ENCODE peak calls at places on chromosomes 3 and 15, in four cellular contexts. One of them, this sample, is unnamed.

GRCh38 chr3:160312014-160312624 is 86.9 kb downstream of the C3orf80 start:
- DNase-seq in hepatocyte: no peak
- DNase-seq in mammary epithelial cell: no peak
- DNase-seq in epithelial cell of esophagus: no peak
- DNase-seq in this sample: no peak

GRCh38 chr3:59388555-59389280 is 338.9 kb upstream of the CFAP20DC start:
- DNase-seq in epithelial cell of esophagus: peak
- DNase-seq in hepatocyte: no peak
- DNase-seq in mammary epithelial cell: peak
- DNase-seq in this sample: no peak

GRCh38 chr3:49255686-49256085 is 21.3 kb downstream of the C3orf62 start:
- DNase-seq in hepatocyte: no peak
- DNase-seq in epithelial cell of esophagus: no peak
- DNase-seq in mammary epithelial cell: no peak
- DNase-seq in this sample: no peak

GRCh38 chr3:4581040-4581439 is 87.9 kb downstream of the ITPR1 start:
- DNase-seq in hepatocyte: peak
- DNase-seq in epithelial cell of esophagus: no peak
- DNase-seq in mammary epithelial cell: no peak
- DNase-seq in this sample: no peak

GRCh38 chr3:127739347-127740135 is 66.8 kb downstream of the ABTB1 start:
- DNase-seq in mammary epithelial cell: no peak
- DNase-seq in hepatocyte: no peak
- DNase-seq in epithelial cell of esophagus: no peak
- DNase-seq in this sample: peak

GRCh38 chr3:48847586-48848423 is at the start of gene PRKAR2A:
- DNase-seq in mammary epithelial cell: peak
- DNase-seq in hepatocyte: peak
- DNase-seq in epithelial cell of esophagus: peak
- DNase-seq in this sample: peak

GRCh38 chr3:54271118-54271517 is 148.8 kb downstream of the CACNA2D3 start:
- DNase-seq in epithelial cell of esophagus: no peak
- DNase-seq in mammary epithelial cell: no peak
- DNase-seq in hepatocyte: no peak
- DNase-seq in this sample: no peak

GRCh38 chr15:52657338-52657737 is 21.9 kb downstream of the ATOSA start:
- DNase-seq in epithelial cell of esophagus: peak
- DNase-seq in mammary epithelial cell: peak
- DNase-seq in hepatocyte: no peak
- DNase-seq in this sample: peak

GRCh38 chr3:190739726-190740230 is 122.7 kb downstream of the GMNC start:
- DNase-seq in epithelial cell of esophagus: peak
- DNase-seq in mammary epithelial cell: no peak
- DNase-seq in hepatocyte: no peak
- DNase-seq in this sample: no peak

GRCh38 chr3:75737831-75738493 is 47.4 kb downstream of the ZNF717 start:
- DNase-seq in hepatocyte: no peak
- DNase-seq in epithelial cell of esophagus: peak
- DNase-seq in mammary epithelial cell: peak
- DNase-seq in this sample: no peak

GRCh38 chr3:148723591-148723990 is 25.9 kb downstream of the AGTR1 start:
- DNase-seq in hepatocyte: no peak
- DNase-seq in mammary epithelial cell: no peak
- DNase-seq in epithelial cell of esophagus: peak
- DNase-seq in this sample: no peak
- H3K4me3 ChIP-seq in hepatocyte: no peak
- H3K4me3 ChIP-seq in mammary epithelial cell: no peak
- H3K4me3 ChIP-seq in epithelial cell of esophagus: no peak
- H3K4me3 ChIP-seq in this sample: no peak

GRCh38 chr3:42263354-42264346 is 2.3 kb downstream of the CCK start:
- DNase-seq in mammary epithelial cell: no peak
- DNase-seq in hepatocyte: peak
- DNase-seq in epithelial cell of esophagus: peak
- DNase-seq in this sample: no peak
- H3K4me3 ChIP-seq in mammary epithelial cell: no peak
- H3K4me3 ChIP-seq in hepatocyte: no peak
- H3K4me3 ChIP-seq in epithelial cell of esophagus: peak
- H3K4me3 ChIP-seq in this sample: no peak

GRCh38 chr3:154427685-154428291 is 2.2 kb downstream of the GPR149 start:
- DNase-seq in hepatocyte: no peak
- DNase-seq in mammary epithelial cell: no peak
- DNase-seq in epithelial cell of esophagus: no peak
- DNase-seq in this sample: no peak
- H3K4me3 ChIP-seq in hepatocyte: peak
- H3K4me3 ChIP-seq in mammary epithelial cell: no peak
- H3K4me3 ChIP-seq in epithelial cell of esophagus: no peak
- H3K4me3 ChIP-seq in this sample: peak

DNA sequence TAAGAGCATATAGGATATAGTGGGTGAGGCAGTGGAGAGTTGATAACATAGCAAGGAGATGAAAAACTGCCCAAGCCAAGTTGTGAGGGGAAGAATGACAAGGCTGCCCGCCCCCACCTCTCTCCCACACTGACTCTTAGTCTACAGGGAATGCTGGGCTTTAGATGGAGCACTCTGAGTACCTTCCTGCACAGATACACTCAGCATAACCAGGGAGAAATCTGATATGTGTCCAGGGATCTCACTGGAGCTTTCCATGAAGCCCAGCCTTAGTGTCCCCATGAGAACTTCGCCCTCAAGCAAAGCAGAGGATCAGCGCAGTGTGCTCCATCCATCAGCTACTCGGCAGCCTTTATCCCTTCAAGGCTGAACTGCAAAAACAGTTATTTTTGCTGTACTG is 475.3 kb upstream of the PPP2R3A start:
- DNase-seq in hepatocyte: no peak
- DNase-seq in epithelial cell of esophagus: no peak
- DNase-seq in mammary epithelial cell: no peak
- DNase-seq in this sample: no peak
- H3K4me3 ChIP-seq in hepatocyte: no peak
- H3K4me3 ChIP-seq in epithelial cell of esophagus: no peak
- H3K4me3 ChIP-seq in mammary epithelial cell: no peak
- H3K4me3 ChIP-seq in this sample: no peak

GRCh38 chr3:126525853-126526667 is 2.1 kb downstream of the CHST13 start:
- DNase-seq in epithelial cell of esophagus: no peak
- DNase-seq in hepatocyte: no peak
- DNase-seq in mammary epithelial cell: no peak
- DNase-seq in this sample: no peak

GRCh38 chr3:126526668-126527005 is 2.7 kb downstream of the CHST13 start:
- DNase-seq in mammary epithelial cell: no peak
- DNase-seq in epithelial cell of esophagus: no peak
- DNase-seq in hepatocyte: no peak
- DNase-seq in this sample: no peak

GRCh38 chr3:126525091-126525852 is 1.3 kb downstream of the CHST13 start:
- DNase-seq in mammary epithelial cell: no peak
- DNase-seq in hepatocyte: peak
- DNase-seq in epithelial cell of esophagus: no peak
- DNase-seq in this sample: no peak

GRCh38 chr3:126523745-126524428 is at the start of gene CHST13:
- DNase-seq in hepatocyte: peak
- DNase-seq in epithelial cell of esophagus: peak
- DNase-seq in mammary epithelial cell: peak
- DNase-seq in this sample: no peak

DNA sequence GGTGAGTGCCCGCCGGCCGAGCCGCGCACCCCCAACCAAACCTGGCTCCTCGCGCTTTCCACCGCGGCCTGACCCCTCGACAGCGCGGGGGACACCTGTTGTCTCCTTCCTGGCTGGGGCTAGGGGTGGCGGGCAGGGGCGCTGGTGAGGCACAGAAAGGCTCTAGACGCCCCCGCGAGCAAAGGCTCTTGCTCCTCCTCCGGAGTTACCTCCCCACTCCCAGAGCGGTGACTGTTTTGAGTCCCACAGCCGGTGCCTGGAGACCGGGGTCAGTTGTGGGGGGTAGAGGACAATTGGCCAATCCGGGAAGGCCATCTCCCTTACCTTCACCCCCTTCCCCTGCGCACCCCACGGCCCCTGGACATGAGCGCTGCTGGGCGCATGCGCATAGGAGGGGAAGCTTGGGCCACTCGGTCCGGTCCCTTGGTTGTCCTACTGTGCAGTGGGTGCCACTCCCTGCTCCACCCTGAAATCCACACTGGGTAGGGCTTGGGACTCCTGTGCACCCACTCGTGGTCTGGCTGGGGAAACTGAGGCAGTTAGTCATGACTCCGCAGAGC is 554 bp downstream of the CHST13 start:
- DNase-seq in mammary epithelial cell: no peak
- DNase-seq in epithelial cell of esophagus: no peak
- DNase-seq in hepatocyte: peak
- DNase-seq in this sample: no peak
- H3K4me3 ChIP-seq in mammary epithelial cell: no peak
- H3K4me3 ChIP-seq in epithelial cell of esophagus: peak
- H3K4me3 ChIP-seq in hepatocyte: peak
- H3K4me3 ChIP-seq in this sample: peak

GRCh38 chr3:111073186-111073585 is 1.6 kb downstream of the NECTIN3 start:
- DNase-seq in epithelial cell of esophagus: peak
- DNase-seq in hepatocyte: peak
- DNase-seq in mammary epithelial cell: peak
- DNase-seq in this sample: no peak

GRCh38 chr3:111072016-111072891 is 638 bp downstream of the NECTIN3 start:
- DNase-seq in mammary epithelial cell: peak
- DNase-seq in epithelial cell of esophagus: peak
- DNase-seq in hepatocyte: peak
- DNase-seq in this sample: no peak

GRCh38 chr3:111069974-111070751 is 1.5 kb upstream of the NECTIN3 start:
- DNase-seq in epithelial cell of esophagus: peak
- DNase-seq in mammary epithelial cell: no peak
- DNase-seq in hepatocyte: peak
- DNase-seq in this sample: no peak

GRCh38 chr3:111070772-111071256 is 802 bp upstream of the NECTIN3 start:
- DNase-seq in mammary epithelial cell: no peak
- DNase-seq in epithelial cell of esophagus: peak
- DNase-seq in hepatocyte: no peak
- DNase-seq in this sample: peak

DNA sequence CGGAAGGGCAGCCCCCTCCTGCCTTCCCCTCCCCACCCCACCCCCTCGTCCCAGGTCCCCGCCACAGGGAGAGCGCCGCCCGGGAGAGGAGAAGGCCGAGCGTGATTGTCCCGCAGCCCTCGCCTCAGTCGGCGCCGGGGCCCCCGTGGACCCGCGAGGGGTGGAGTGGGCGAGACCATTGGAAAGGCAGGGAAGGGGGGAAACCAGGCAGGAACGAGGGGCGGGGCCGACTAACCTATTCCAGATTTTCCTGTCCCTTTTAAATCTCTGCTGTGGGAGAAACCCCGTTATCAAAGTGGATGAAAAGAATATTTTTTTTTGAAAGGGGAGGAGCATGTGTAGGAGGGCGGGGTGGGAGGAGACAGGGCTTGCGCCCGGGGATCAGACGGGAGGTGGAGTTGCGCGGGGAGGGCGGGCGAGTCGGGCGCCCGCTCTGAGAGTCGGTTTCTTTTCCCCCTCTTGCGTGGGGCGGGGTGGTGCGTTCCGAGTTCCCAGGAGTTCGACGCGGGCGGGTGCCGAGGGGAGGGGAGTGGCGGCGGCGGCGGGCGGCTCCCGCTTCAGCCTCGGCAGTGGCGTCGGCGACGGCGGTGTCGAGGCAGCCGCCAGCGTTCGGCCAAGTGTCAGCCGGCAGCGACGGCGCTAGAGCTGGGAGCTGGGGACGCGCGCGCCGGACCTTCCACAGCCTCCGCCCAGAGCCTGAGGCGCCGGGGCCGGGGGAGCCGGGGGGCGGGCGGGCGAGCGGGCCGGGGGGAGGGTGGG is at the start of gene NECTIN3:
- DNase-seq in mammary epithelial cell: peak
- DNase-seq in epithelial cell of esophagus: peak
- DNase-seq in hepatocyte: peak
- DNase-seq in this sample: peak
- H3K4me3 ChIP-seq in mammary epithelial cell: peak
- H3K4me3 ChIP-seq in epithelial cell of esophagus: peak
- H3K4me3 ChIP-seq in hepatocyte: peak
- H3K4me3 ChIP-seq in this sample: peak

DNA sequence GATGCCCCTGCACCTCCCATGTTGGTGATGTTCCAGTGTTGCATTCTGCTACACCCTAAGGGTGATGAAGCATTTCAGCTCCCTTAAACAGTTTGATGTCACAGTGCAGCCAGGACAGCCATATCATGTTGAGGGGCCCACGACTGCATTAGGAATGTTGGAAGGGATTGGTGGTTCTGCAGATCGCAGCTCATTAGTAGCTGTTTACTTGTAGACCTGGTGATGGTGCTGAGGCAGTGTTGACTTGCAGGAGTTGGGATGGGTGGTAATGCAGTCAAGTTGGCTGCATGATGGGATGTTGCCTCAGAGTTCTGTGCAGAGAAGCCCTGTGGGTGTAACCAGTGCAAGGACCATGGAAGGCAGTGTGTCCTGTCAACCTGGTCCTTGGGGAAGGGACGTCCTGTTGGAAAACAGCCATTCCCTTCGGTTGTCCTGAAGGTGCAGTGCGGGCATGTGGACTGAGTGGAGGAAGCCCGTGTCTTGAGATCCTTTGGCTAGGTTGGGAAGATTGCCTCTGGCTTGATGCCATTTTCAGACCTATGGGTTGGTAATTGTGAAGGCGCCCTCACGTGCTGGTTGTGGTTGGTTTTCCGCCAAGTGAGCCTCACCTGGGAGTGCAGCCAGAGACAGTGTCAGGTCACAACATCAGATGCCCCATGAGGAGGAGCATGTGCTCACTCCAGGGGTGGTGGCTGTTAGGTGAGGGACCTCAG is 100.7 kb downstream of the SNRPN start:
- DNase-seq in hepatocyte: no peak
- DNase-seq in epithelial cell of esophagus: no peak
- DNase-seq in mammary epithelial cell: no peak
- DNase-seq in this sample: no peak
- H3K4me3 ChIP-seq in hepatocyte: no peak
- H3K4me3 ChIP-seq in epithelial cell of esophagus: no peak
- H3K4me3 ChIP-seq in mammary epithelial cell: no peak
- H3K4me3 ChIP-seq in this sample: no peak

GRCh38 chr15:72850833-72851232 is 67.3 kb upstream of the ADPGK start:
- DNase-seq in hepatocyte: no peak
- DNase-seq in mammary epithelial cell: no peak
- DNase-seq in epithelial cell of esophagus: no peak
- DNase-seq in this sample: no peak
- H3K4me3 ChIP-seq in hepatocyte: no peak
- H3K4me3 ChIP-seq in mammary epithelial cell: no peak
- H3K4me3 ChIP-seq in epithelial cell of esophagus: no peak
- H3K4me3 ChIP-seq in this sample: no peak

DNA sequence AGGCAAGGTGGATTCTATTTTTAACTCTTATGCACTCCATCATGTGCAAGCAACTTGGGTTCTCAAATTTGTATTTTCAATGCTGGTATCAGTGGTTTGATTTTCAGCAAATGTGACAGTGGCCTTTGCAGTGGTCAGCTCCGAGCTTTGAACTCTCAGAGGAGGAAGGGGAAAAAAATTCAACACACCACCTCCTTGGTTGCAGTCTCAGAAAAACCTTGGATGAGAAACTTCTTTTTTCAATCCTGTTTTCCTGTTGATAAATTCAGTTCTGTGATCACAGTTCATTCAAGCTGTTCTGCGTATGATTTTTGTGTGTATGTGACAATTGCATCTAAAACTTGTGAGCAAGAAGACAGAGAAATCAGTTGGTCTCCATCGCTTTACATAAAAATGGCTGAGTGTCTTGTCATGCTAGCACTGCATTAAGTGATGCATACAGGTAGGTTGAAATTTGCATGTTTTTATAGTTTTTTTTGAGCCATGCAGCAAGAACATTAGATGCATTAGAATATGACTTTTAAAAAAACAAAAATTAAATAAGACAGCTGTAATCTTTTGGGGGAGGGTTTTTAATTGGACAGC is 19.2 kb downstream of the ZBTB38 start:
- DNase-seq in epithelial cell of esophagus: no peak
- DNase-seq in hepatocyte: no peak
- DNase-seq in mammary epithelial cell: no peak
- DNase-seq in this sample: no peak
- H3K4me3 ChIP-seq in epithelial cell of esophagus: no peak
- H3K4me3 ChIP-seq in hepatocyte: no peak
- H3K4me3 ChIP-seq in mammary epithelial cell: no peak
- H3K4me3 ChIP-seq in this sample: no peak

This sample was measured in astrocyte of the cerebellum.